ENCODE peak calls at places on chromosomes 11 and 22, in nine cellular contexts. N is heart right ventricle, T is tibial nerve, Q is tibial artery, J is spleen, Z is cardiac muscle cell, O is thoracic aorta, V is body of pancreas, U is SK-N-SH. M is an unnamed sample. For H3K9me3, the result is how much of the 10 kb centered on the place peaks cover.

GRCh38 chr11:34468209-34468841 is 29.6 kb downstream of the CAT start:
- DNase-seq in T (no peak), J (no peak), U (peak), V (peak), Q (no peak), O (no peak), N (no peak), Z (peak), M (no peak)

GRCh38 chr11:27241316-27242122 is 121.5 kb downstream of the CCDC34 start:
- DNase-seq in Z (peak), J (no peak), U (no peak), V (no peak), T (no peak), Q (no peak), O (no peak), N (no peak), M (no peak)

GRCh38 chr11:34243620-34244493 is 114.0 kb downstream of the ABTB2 start:
- DNase-seq in O (no peak), T (no peak), U (no peak), N (no peak), Q (no peak), Z (peak), V (peak), J (no peak), M (no peak)

GRCh38 chr11:134074346-134074745 is 5.5 kb downstream of the JAM3 start:
- DNase-seq in Q (no peak), N (no peak), O (no peak), U (no peak), Z (peak), J (no peak), T (no peak), V (no peak), M (no peak)

GRCh38 chr22:50694099-50694498 is 21.5 kb downstream of the SHANK3 start:
- DNase-seq in O (no peak), J (no peak), Z (peak), N (no peak), U (no peak), Q (no peak), T (no peak), V (no peak), M (no peak)

GRCh38 chr22:41415554-41415953 is 31.0 kb downstream of the TOB2 start:
- DNase-seq in O (no peak), T (no peak), U (no peak), N (no peak), Q (no peak), V (no peak), Z (no peak), J (no peak), M (no peak)

GRCh38 chr11:115173136-115173535 is 331.1 kb downstream of the CADM1 start:
- DNase-seq in J (no peak), Z (no peak), T (no peak), U (no peak), Q (no peak), V (no peak), N (no peak), O (no peak), M (no peak)

GRCh38 chr11:27153136-27153535 is 112.5 kb downstream of the BBOX1 start:
- DNase-seq in N (no peak), J (no peak), V (no peak), Z (no peak), O (no peak), Q (no peak), T (no peak), U (no peak), M (no peak)

GRCh38 chr22:31526275-31526674 is 29.9 kb downstream of the SFI1 start:
- DNase-seq in O (no peak), V (no peak), N (no peak), Z (no peak), J (no peak), U (no peak), T (no peak), Q (no peak), M (no peak)

GRCh38 chr11:67648140-67648795 is 2.3 kb downstream of the ACY3 start:
- DNase-seq in Z (no peak), T (no peak), Q (no peak), V (peak), U (no peak), J (peak), O (no peak), N (no peak), M (no peak)

GRCh38 chr22:22408731-22409696 is 99.5 kb downstream of the ZNF280B start:
- DNase-seq in N (no peak), Z (peak), V (peak), J (no peak), O (no peak), Q (no peak), U (peak), T (no peak), M (no peak)

GRCh38 chr11:120021978-120022377 is 115.9 kb downstream of the TRIM29 start:
- DNase-seq in N (no peak), Q (no peak), O (no peak), Z (no peak), U (no peak), T (no peak), V (no peak), J (no peak), M (no peak)

GRCh38 chr11:117314840-117315239 is 1.2 kb downstream of the BACE1 start:
- DNase-seq in T (no peak), U (peak), O (no peak), Q (no peak), N (no peak), V (peak), Z (peak), J (peak), M (no peak)

GRCh38 chr22:49951986-49952896 is 8.3 kb upstream of the PIM3 start:
- DNase-seq in V (no peak), Q (no peak), N (no peak), T (no peak), J (no peak), Z (peak), U (no peak), O (no peak), M (no peak)

GRCh38 chr11:113168804-113169342 is 145.5 kb upstream of the TTC12 start:
- DNase-seq in O (no peak), Q (no peak), T (no peak), J (no peak), U (no peak), N (no peak), V (no peak), Z (no peak), M (no peak)

GRCh38 chr11:19774817-19775600 is 62.4 kb downstream of the NAV2 start:
- DNase-seq in U (no peak), N (no peak), V (no peak), J (no peak), Q (no peak), Z (no peak), O (no peak), T (no peak), M (no peak)

GRCh38 chr11:102771351-102771750 is 9.1 kb downstream of the MMP10 start:
- DNase-seq in Q (no peak), O (no peak), T (no peak), N (no peak), Z (no peak), J (no peak), U (no peak), V (no peak), M (no peak)

GRCh38 chr22:35315141-35315854 is 15.6 kb downstream of the TOM1 start:
- DNase-seq in T (peak), V (peak), Z (no peak), J (peak), U (no peak), N (peak), Q (no peak), O (no peak), M (no peak)

GRCh38 chr22:26592368-26593015 is 2.6 kb upstream of the TPST2 start:
- DNase-seq in J (peak), T (no peak), Z (no peak), U (no peak), V (no peak), Q (no peak), N (no peak), O (no peak), M (no peak)

GRCh38 chr22:26589367-26589844 is 526 bp downstream of the TPST2 start:
- DNase-seq in J (peak), U (peak), O (no peak), Z (peak), N (peak), Q (no peak), V (peak), T (no peak), M (no peak)

GRCh38 chr22:26588749-26589366 is 1.1 kb downstream of the TPST2 start:
- DNase-seq in Z (no peak), Q (no peak), O (no peak), V (no peak), U (no peak), J (peak), N (no peak), T (no peak), M (no peak)

GRCh38 chr22:26589845-26590524 is at the start of gene TPST2:
- DNase-seq in N (peak), Z (peak), J (peak), O (no peak), U (peak), T (peak), V (peak), Q (peak), M (no peak)

DNA sequence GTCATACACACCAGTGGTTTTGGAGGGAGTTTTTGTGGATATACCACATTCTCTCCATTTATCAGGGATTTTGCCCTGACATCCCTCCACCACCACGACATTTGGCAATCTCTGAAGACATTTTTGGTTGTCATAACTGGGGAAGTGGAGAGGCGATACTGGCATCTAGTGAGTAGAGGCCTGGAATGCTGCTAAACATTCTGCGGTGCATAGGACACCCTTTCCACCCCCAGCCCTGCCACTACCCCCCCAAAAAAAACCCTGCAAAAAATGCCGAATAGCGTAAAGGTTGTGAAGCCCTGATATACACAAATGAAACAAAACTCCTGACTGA is 560 bp upstream of the TPST2 start:
- DNase-seq in T (no peak), J (no peak), Q (no peak), V (no peak), O (no peak), U (no peak), Z (peak), N (no peak), M (no peak)
- TF ChIP-seq CTCF in T (no peak), J (no peak), Q (no peak), V (no peak), O (no peak), U (no peak), Z (no peak), N (no peak), M (no peak)

GRCh38 chr22:17592201-17592600 is 28.9 kb downstream of the SLC25A18 start:
- DNase-seq in N (no peak), U (no peak), J (peak), V (no peak), Q (peak), O (no peak), T (no peak), Z (no peak), M (no peak)
- H3K27ac ChIP-seq in N (no peak), U (no peak), J (no peak), V (no peak), Q (no peak), O (no peak), T (no peak), Z (no peak), M (no peak)

DNA sequence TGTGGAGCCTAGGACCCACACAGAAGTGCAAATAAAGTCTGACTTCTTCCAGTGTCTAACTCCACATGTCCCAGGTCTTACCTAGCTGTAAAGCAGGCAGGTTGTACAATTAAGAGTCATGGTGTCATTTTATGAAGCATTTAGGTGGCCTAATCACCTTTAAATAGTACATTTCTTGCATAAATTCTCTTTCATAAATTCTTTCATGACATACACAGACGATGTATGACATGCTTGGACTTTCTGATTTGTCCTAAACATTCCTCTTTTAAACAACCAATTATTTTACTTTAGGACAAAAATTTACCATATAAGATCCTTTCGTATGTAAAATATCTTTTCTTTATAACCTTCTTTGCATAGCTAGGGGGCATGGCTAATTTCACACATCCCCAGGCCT is 31.3 kb downstream of the TSKU start:
- DNase-seq in T (no peak), J (no peak), N (no peak), U (no peak), Z (no peak), V (no peak), Q (no peak), O (no peak), M (no peak)
- H3K9me3 ChIP-seq in T (under half), J (under half), N (under half), U (under half), Z (under half), V (under half), Q (under half), O (under half), M (under half)

DNA sequence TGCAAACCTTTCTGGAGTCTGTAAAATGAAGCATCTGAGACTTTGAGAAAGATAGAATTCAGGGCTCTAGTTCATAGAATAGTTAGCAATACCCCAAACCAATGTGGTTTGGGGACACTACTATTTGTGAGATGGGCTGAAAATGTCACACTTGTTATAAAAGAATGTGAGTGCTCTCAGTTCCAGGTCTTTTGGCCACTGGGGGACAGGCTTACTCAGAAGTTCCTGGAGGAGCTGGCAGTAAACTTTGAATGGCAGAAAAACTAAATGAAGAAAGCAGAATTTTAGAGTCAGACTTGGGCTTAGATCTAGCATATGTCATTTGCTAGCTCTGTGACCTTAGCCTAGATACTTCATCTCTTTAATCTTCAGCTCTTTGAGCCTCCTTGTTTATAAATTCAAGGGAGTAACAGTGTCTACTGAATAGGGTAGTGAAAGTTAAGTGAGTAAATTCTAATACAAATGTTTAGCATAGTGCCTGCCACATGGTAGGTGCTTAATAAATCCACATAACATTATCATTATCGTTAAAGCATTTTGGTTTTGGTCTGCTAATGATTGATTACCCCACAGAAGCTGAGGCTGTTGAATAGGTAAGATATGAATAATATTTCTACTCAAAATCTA is 3.7 kb downstream of the LYVE1 start:
- DNase-seq in N (no peak), Z (peak), T (no peak), V (no peak), O (no peak), Q (no peak), U (no peak), J (no peak), M (no peak)
- TF ChIP-seq CTCF in N (no peak), Z (peak), T (no peak), V (no peak), O (peak), Q (peak), U (peak), J (peak), M (peak)

DNA sequence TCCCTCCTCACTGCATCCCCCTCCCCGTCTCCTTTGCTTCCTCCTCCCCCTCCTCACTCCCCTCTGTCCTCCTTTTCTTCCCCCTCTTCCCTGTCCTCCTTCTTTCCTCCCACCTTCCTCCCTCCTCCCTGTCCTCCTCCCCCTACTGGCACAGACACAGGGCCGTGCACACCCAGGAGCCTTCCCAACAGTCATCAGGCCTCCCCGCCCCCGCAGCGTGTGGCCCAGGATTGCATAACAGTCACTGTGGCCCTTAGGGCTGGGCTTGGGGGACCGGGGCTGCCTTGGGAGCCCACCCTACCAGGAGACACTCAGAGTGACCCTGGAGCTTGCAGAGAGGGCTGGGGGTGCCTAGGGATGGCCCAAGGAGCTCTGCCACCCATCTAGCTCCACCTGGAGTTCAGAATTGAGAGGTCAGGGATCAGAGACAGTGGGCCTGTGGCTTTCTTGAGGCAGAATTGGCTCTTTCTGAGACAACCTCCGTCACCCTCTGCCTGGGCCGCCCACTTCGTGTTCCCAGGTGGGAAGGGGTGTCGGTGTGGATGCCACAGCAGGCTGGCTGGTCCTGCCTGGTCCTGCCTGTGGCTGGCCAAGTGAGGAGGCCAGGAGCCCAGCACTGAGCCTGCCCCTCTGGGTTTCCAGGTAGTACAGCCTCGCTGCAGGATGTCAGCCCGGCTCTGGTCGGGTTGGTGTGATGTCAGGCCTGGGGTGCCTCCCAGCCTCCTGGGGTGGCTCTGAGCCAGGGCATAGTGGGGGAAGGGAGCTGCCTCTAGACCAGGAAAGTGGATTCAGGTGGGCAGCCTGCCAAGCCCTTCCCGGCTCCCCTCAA is 1.6 kb downstream of the SPI1 start:
- DNase-seq in Q (no peak), U (peak), N (no peak), Z (peak), O (no peak), V (no peak), T (no peak), J (peak), M (no peak)
- H3K27ac ChIP-seq in Q (no peak), U (no peak), N (no peak), Z (no peak), O (no peak), V (no peak), T (peak), J (peak), M (peak)

GRCh38 chr11:58830693-58831301 is 13.7 kb downstream of the GLYATL2 start:
- DNase-seq in V (no peak), Z (peak), J (no peak), U (no peak), O (no peak), T (no peak), Q (no peak), N (no peak), M (no peak)

GRCh38 chr11:58837707-58838388 is 6.7 kb downstream of the GLYATL2 start:
- DNase-seq in U (no peak), J (no peak), Q (no peak), N (no peak), O (no peak), T (no peak), Z (no peak), V (no peak), M (no peak)

GRCh38 chr11:58829736-58830135 is 14.8 kb downstream of the GLYATL2 start:
- DNase-seq in T (no peak), J (no peak), Q (no peak), N (no peak), V (no peak), Z (no peak), O (no peak), U (no peak), M (no peak)

DNA sequence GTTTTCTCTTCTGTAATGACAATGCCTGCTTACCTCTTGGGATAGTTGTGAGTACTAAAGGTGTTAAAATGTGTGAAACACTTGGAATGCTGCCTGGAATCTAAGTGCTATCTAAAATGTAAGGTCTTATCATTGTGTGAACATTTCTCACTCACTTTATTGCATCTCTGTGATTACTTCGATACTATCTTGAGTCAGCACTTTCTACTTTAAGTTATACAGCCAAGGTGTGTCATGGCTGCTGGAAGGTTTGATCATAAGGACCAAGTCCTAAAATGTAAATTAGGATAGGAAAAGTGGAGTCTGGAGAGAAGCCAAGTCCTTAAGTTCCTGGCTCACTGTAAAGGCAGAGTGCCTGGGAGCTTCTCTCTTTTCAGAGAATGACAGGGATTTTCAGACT is 12.3 kb downstream of the GLYATL2 start:
- DNase-seq in Q (no peak), O (no peak), J (no peak), Z (no peak), V (no peak), T (no peak), N (no peak), U (no peak), M (no peak)
- H3K9me3 ChIP-seq in Q (under half), O (under half), J (under half), Z (under half), V (under half), T (under half), N (under half), U (under half), M (under half)

DNA sequence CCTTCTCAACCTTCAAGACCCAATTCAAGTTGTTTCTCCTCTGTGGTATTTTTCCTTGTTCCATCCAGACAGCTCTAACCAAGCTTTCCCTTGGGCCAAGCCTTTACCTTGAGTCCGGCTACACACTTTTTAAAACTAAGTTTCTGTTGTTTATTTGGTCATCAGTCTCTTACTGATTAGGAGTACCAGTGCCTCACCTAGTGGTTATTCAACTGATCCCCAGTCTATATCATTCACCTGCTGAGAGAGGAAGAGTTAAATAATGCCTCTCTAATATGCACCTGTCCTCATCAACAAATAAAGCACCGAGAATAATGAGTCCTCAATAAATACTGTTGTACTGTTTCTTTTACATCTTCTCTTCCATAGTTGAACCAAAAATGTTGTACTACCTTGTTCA is 160.8 kb downstream of the MSANTD4 start:
- DNase-seq in Q (no peak), Z (peak), N (no peak), V (no peak), J (no peak), U (no peak), T (no peak), O (no peak), M (no peak)
- TF ChIP-seq CTCF in Q (no peak), Z (peak), N (no peak), V (no peak), J (no peak), U (no peak), T (no peak), O (no peak), M (no peak)

M was measured in esophagus squamous epithelium.